ENCODE peak calls at places on chromosomes 11 and 22, in nine cellular contexts. M, V, K, G, I, R, N, D and S are unnamed samples.

GRCh38 chr11:47946682-47947575 is 33.4 kb upstream of the PTPRJ start:
- DNase-seq in M (no peak), V (peak), K (no peak), G (peak), I (peak), R (peak), N (no peak), D (peak), S (peak)

GRCh38 chr11:4030197-4030596 is 64.4 kb upstream of the RRM1 start:
- DNase-seq in M (no peak), V (no peak), K (no peak), G (no peak), I (no peak), R (no peak), N (no peak), D (no peak), S (no peak)

GRCh38 chr11:122007611-122008071 is 108.4 kb downstream of the BLID start:
- DNase-seq in M (no peak), V (no peak), K (no peak), G (no peak), I (no peak), R (peak), N (no peak), D (peak), S (peak)

GRCh38 chr11:729492-730074 is 17.7 kb upstream of the TALDO1 start:
- DNase-seq in M (no peak), V (no peak), K (no peak), G (no peak), I (no peak), R (peak), N (no peak), D (no peak), S (peak)

GRCh38 chr11:93131709-93132108 is 66.1 kb downstream of the SLC36A4 start:
- DNase-seq in M (no peak), V (no peak), K (peak), G (no peak), I (no peak), R (no peak), N (peak), D (no peak), S (no peak)

GRCh38 chr22:45615364-45615763 is 56.3 kb upstream of the ATXN10 start:
- DNase-seq in M (no peak), V (no peak), K (no peak), G (no peak), I (no peak), R (no peak), N (no peak), D (no peak), S (no peak)

GRCh38 chr11:46170797-46171196 is 49.5 kb upstream of the PHF21A start:
- DNase-seq in M (no peak), V (no peak), K (no peak), G (no peak), I (no peak), R (no peak), N (no peak), D (no peak), S (no peak)

GRCh38 chr11:119481667-119482400 is 58.9 kb upstream of the THY1 start:
- DNase-seq in M (no peak), V (no peak), K (no peak), G (no peak), I (peak), R (no peak), N (no peak), D (no peak), S (peak)

GRCh38 chr11:130217632-130218031 is 58.0 kb downstream of the ST14 start:
- DNase-seq in M (no peak), V (no peak), K (no peak), G (no peak), I (no peak), R (peak), N (no peak), D (no peak), S (peak)

GRCh38 chr11:119363081-119363861 is 16.8 kb upstream of the MFRP start:
- DNase-seq in M (no peak), V (no peak), K (no peak), G (no peak), I (no peak), R (no peak), N (no peak), D (no peak), S (peak)

GRCh38 chr11:91860661-91861060 is 364.0 kb upstream of the FAT3 start:
- DNase-seq in M (no peak), V (no peak), K (no peak), G (no peak), I (no peak), R (no peak), N (no peak), D (no peak), S (no peak)

GRCh38 chr11:66617148-66617814 is 851 bp downstream of the RBM14 start:
- DNase-seq in M (no peak), V (no peak), K (no peak), G (peak), I (peak), R (no peak), N (peak), D (peak), S (no peak)

GRCh38 chr11:96520939-96521338 is 131.1 kb downstream of the JRKL start:
- DNase-seq in M (no peak), V (no peak), K (no peak), G (no peak), I (no peak), R (no peak), N (no peak), D (no peak), S (no peak)

GRCh38 chr11:59429924-59430516 is 3.8 kb upstream of the OR5A2 start:
- DNase-seq in M (peak), V (peak), K (peak), G (peak), I (peak), R (no peak), N (peak), D (peak), S (no peak)

GRCh38 chr22:27581688-27582087 is 219.9 kb downstream of the MN1 start:
- DNase-seq in M (no peak), V (no peak), K (no peak), G (no peak), I (no peak), R (peak), N (no peak), D (peak), S (no peak)

GRCh38 chr11:130549393-130549999 is 101.1 kb downstream of the ADAMTS15 start:
- DNase-seq in M (no peak), V (no peak), K (no peak), G (no peak), I (no peak), R (no peak), N (no peak), D (no peak), S (no peak)

GRCh38 chr22:20646906-20647305 is 127.0 kb upstream of the SERPIND1 start:
- DNase-seq in M (no peak), V (no peak), K (no peak), G (no peak), I (no peak), R (peak), N (no peak), D (no peak), S (no peak)

GRCh38 chr11:11425806-11426205 is 72.8 kb upstream of the CSNK2A3 start:
- DNase-seq in M (no peak), V (no peak), K (no peak), G (no peak), I (no peak), R (no peak), N (no peak), D (no peak), S (no peak)

GRCh38 chr11:2991477-2992233 is 474 bp downstream of the NAP1L4 start:
- DNase-seq in M (no peak), V (peak), K (no peak), G (peak), I (peak), R (peak), N (peak), D (peak), S (no peak)

GRCh38 chr11:17822021-17822781 is 87.6 kb downstream of the KCNC1 start:
- DNase-seq in M (no peak), V (no peak), K (no peak), G (no peak), I (peak), R (no peak), N (no peak), D (peak), S (no peak)

GRCh38 chr11:117039897-117040296 is 58.3 kb downstream of the SIK3 start:
- DNase-seq in M (no peak), V (no peak), K (no peak), G (no peak), I (no peak), R (no peak), N (no peak), D (no peak), S (no peak)

GRCh38 chr11:118870396-118871343 is 13.0 kb upstream of the CXCR5 start:
- DNase-seq in M (no peak), V (no peak), K (no peak), G (peak), I (peak), R (no peak), N (peak), D (peak), S (peak)

GRCh38 chr11:128552783-128553661 is 34.3 kb downstream of the ETS1 start:
- DNase-seq in M (peak), V (no peak), K (no peak), G (peak), I (peak), R (peak), N (peak), D (no peak), S (no peak)